ENCODE peak calls at places on chromosomes 11 and 22, in seven cellular contexts. K is NB4, C is stomach, W is HL-60, N is breast epithelium, U is OCI-LY7, E is foreskin fibroblast. F is an unnamed sample.

GRCh38 chr11:62133328-62134065 is 9.7 kb downstream of the INCENP start:
- DNase-seq in U (no peak), K (no peak), N (no peak), E (peak; percentile 34), W (no peak), C (peak; percentile 19), F (no peak)

GRCh38 chr22:42905702-42906183 is 48.7 kb upstream of the ARFGAP3 start:
- DNase-seq in C (peak; percentile 87), U (no peak), N (peak; percentile 63), W (no peak), E (no peak), K (no peak), F (no peak)

GRCh38 chr11:111557425-111558111 is 17.0 kb downstream of the LAYN start:
- DNase-seq in K (no peak), W (no peak), U (no peak), C (no peak), E (peak; percentile 96), N (no peak), F (no peak)

GRCh38 chr22:27749597-27750225 is 51.8 kb downstream of the MN1 start:
- DNase-seq in E (peak; percentile 61), C (no peak), W (no peak), N (no peak), K (no peak), U (no peak), F (no peak)

GRCh38 chr22:17631076-17631565 is 2.6 kb upstream of the ATP6V1E1 start:
- DNase-seq in K (no peak), U (no peak), E (no peak), N (no peak), W (no peak), C (no peak), F (no peak)

GRCh38 chr22:36369922-36370781 is 17.6 kb downstream of the MYH9 start:
- DNase-seq in N (no peak), W (peak; percentile 69), K (peak; percentile 92), C (peak; percentile 76), E (peak; percentile 70), U (peak; percentile 52), F (no peak)

GRCh38 chr11:95256204-95256819 is 25.3 kb upstream of the SESN3 start:
- DNase-seq in W (peak; percentile 99), N (no peak), C (no peak), K (peak; percentile 99), U (peak; percentile 80), E (peak; percentile 25), F (no peak)

GRCh38 chr22:36925388-36926290 is 12.2 kb downstream of the CSF2RB start:
- DNase-seq in C (no peak), E (no peak), K (no peak), U (no peak), W (no peak), N (no peak), F (no peak)

GRCh38 chr22:35227248-35227647 is 30.0 kb upstream of the HMGXB4 start:
- DNase-seq in E (no peak), K (peak; percentile 50), U (no peak), W (peak; percentile 25), C (no peak), N (no peak), F (no peak)

GRCh38 chr22:49554296-49554625 is 273.4 kb downstream of the BRD1 start:
- DNase-seq in W (no peak), C (no peak), U (no peak), N (peak; percentile 31), E (no peak), K (no peak), F (no peak)

GRCh38 chr11:66734215-66734614 is 5.2 kb upstream of the SPTBN2 start:
- DNase-seq in W (no peak), E (no peak), K (no peak), C (no peak), U (no peak), N (no peak), F (no peak)

GRCh38 chr11:65016705-65017104 is 2.7 kb downstream of the ARL2 start:
- DNase-seq in U (peak; percentile 29), N (no peak), K (peak; percentile 38), C (no peak), E (no peak), W (no peak), F (no peak)
- TF ChIP-seq CTCF in U (peak; percentile 44), N (no peak), K (peak; percentile 20), C (no peak), E (no peak), W (no peak), F (no peak)

GRCh38 chr11:86274503-86274902 is 27.5 kb upstream of the HIKESHI start:
- DNase-seq in U (no peak), K (peak; percentile 31), C (no peak), W (no peak), E (no peak), N (no peak), F (no peak)
- TF ChIP-seq CTCF in U (peak; percentile 48), K (peak; percentile 47), C (no peak), W (no peak), E (no peak), N (no peak), F (no peak)

GRCh38 chr11:64241430-64242153 is 697 bp downstream of the FKBP2 start:
- DNase-seq in N (peak; percentile 100), W (peak; percentile 98), U (peak; percentile 98), K (peak; percentile 99), E (peak; percentile 100), C (peak; percentile 100), F (peak; percentile 100)
- TF ChIP-seq CTCF in N (no peak), W (no peak), U (no peak), K (no peak), E (no peak), C (no peak), F (no peak)

DNA sequence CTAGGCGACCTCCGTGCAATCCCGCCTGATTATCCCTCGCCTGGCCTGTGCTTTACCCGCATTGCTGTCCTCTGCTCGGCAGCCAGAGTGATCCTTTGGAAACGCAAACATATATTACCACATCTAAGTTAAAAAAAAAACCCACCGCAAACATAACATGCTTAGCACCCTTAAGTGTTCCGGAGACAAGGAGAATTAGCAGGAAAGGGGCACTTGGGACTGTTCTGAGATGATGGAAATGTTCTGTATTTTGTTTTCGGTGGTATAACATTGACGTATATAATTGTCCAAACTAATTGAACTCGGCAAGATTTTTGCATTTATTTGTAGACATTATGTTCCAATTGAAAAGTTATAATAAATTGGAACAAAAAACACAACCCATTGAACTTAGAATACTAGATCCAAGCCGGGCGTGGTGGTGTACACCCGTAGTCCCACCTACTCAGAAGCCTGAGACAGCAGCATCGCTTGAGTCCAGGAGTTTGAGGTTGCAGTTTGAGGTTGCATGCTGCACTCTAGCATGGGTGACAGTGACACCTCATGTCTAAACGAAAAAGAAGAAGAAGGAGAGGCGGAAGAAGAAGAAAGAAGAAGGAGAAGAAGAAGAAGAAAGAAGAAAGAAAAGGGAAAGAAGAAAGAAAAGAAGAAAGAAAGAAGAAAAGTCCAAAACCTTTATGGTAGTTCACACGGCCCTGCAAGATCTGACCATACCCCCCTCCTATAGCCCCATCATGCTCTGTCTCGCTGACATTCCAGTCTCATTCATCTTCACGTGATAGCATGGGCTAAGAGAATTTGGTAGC is 604 bp upstream of the POLR3H start:
- DNase-seq in W (no peak), E (no peak), K (no peak), C (no peak), U (no peak), N (no peak), F (no peak)
- TF ChIP-seq CTCF in W (no peak), E (no peak), K (no peak), C (no peak), U (no peak), N (no peak), F (no peak)

DNA sequence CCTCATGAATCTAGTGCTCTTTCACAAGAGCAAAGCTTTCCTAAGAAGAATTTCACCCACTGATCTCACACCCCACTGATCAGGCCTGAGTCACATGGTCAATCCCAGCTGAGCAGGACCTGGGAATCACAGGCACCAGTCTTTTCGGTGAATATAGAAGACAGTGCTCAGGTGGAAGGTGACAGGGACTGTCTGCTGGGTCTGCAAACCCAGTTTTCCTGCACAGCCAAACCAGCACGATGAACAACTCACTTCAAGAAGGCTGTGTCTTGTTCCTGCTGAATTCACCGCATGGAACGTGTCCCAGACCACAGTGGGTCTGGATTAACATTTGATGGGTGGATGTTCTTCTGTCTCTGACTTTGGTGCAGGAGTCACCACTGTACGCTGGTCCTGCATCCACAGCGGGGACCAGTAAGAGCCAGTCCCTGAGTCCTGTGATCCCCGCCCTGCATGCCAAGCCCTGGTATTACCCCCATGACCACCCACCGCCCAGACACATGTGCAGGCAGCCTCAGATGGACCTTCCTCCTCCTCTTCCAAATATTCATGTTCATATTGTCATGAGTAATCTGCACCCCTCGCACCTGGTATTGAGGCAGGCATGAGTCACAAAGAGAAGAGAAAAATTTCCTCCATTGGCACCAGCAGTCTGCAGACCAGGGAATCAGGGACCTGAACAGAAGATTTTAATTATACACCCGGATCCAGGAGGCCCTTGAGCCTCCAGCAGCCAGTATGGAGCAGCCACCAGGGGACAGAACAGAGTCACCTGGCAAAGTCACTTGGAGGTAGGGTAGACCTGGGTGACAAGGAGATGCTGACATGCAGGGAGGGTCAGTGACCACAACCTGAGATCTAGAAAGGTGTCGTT is 8.6 kb upstream of the IGLL5 start:
- DNase-seq in N (no peak), E (no peak), W (no peak), C (no peak), K (no peak), U (peak; percentile 50), F (no peak)
- TF ChIP-seq CTCF in N (no peak), E (no peak), W (peak; percentile 11), C (no peak), K (no peak), U (peak; percentile 76), F (no peak)

GRCh38 chr11:45405916-45406670 is 120.0 kb upstream of the SYT13 start:
- DNase-seq in C (peak; percentile 11), W (no peak), N (no peak), E (peak; percentile 39), U (peak; percentile 4), K (peak; percentile 44), F (no peak)
- TF ChIP-seq CTCF in C (no peak), W (peak; percentile 19), N (no peak), E (peak; percentile 49), U (peak; percentile 70), K (peak; percentile 50), F (peak; percentile 51)